ENCODE peak calls at places on chromosomes 7 and 10, in six cellular contexts. One of them, this sample, is unnamed. For H3K4me1, the result is how much of the 10 kb centered on the place peaks cover.

GRCh38 chr7:20197125-20197524 is 20.1 kb downstream of the MACC1 start:
- DNase-seq in PC-9: no peak
- DNase-seq in lung: no peak
- DNase-seq in neural progenitor cell: no peak
- DNase-seq in endodermal cell: no peak
- DNase-seq in lower lobe of right lung: no peak
- DNase-seq in this sample: no peak

GRCh38 chr10:34139559-34139958 is 675.5 kb downstream of the PARD3 start:
- DNase-seq in PC-9: no peak
- DNase-seq in neural progenitor cell: no peak
- DNase-seq in lower lobe of right lung: no peak
- DNase-seq in endodermal cell: no peak
- DNase-seq in lung: no peak
- DNase-seq in this sample: no peak

GRCh38 chr7:45578022-45578421 is 3.9 kb downstream of the ADCY1 start:
- DNase-seq in endodermal cell: peak
- DNase-seq in neural progenitor cell: no peak
- DNase-seq in PC-9: no peak
- DNase-seq in lower lobe of right lung: no peak
- DNase-seq in lung: no peak
- DNase-seq in this sample: no peak

GRCh38 chr10:124455441-124455840 is 5.6 kb upstream of the NKX1-2 start:
- DNase-seq in lung: no peak
- DNase-seq in PC-9: no peak
- DNase-seq in endodermal cell: no peak
- DNase-seq in neural progenitor cell: no peak
- DNase-seq in lower lobe of right lung: no peak
- DNase-seq in this sample: no peak

GRCh38 chr7:114345494-114345893 is 69.1 kb upstream of the FOXP2 start:
- DNase-seq in PC-9: no peak
- DNase-seq in lower lobe of right lung: no peak
- DNase-seq in endodermal cell: no peak
- DNase-seq in lung: no peak
- DNase-seq in neural progenitor cell: no peak
- DNase-seq in this sample: no peak

GRCh38 chr10:46547881-46548780 is 8.3 kb downstream of the GPRIN2 start:
- DNase-seq in endodermal cell: peak
- DNase-seq in neural progenitor cell: no peak
- DNase-seq in PC-9: no peak
- DNase-seq in lower lobe of right lung: peak
- DNase-seq in lung: no peak
- DNase-seq in this sample: no peak

GRCh38 chr7:120979765-120980499 is 8.6 kb upstream of the CPED1 start:
- DNase-seq in lung: no peak
- DNase-seq in endodermal cell: no peak
- DNase-seq in lower lobe of right lung: no peak
- DNase-seq in PC-9: no peak
- DNase-seq in neural progenitor cell: peak
- DNase-seq in this sample: no peak

GRCh38 chr10:70479626-70480253 is 1.2 kb downstream of the PALD1 start:
- DNase-seq in lower lobe of right lung: no peak
- DNase-seq in neural progenitor cell: no peak
- DNase-seq in PC-9: no peak
- DNase-seq in lung: no peak
- DNase-seq in endodermal cell: no peak
- DNase-seq in this sample: no peak

GRCh38 chr7:112892263-112892662 is 102.1 kb upstream of the TMEM168 start:
- DNase-seq in neural progenitor cell: no peak
- DNase-seq in lower lobe of right lung: no peak
- DNase-seq in PC-9: no peak
- DNase-seq in lung: no peak
- DNase-seq in endodermal cell: no peak
- DNase-seq in this sample: no peak

GRCh38 chr7:55086413-55087201 is 67.8 kb downstream of the EGFR start:
- DNase-seq in endodermal cell: no peak
- DNase-seq in neural progenitor cell: no peak
- DNase-seq in PC-9: peak
- DNase-seq in lung: peak
- DNase-seq in lower lobe of right lung: no peak
- DNase-seq in this sample: peak

GRCh38 chr7:134293029-134293740 is 23.5 kb downstream of the SLC35B4 start:
- DNase-seq in lower lobe of right lung: peak
- DNase-seq in lung: no peak
- DNase-seq in PC-9: no peak
- DNase-seq in neural progenitor cell: no peak
- DNase-seq in endodermal cell: no peak
- DNase-seq in this sample: no peak

GRCh38 chr10:132714096-132714721 is 71.7 kb downstream of the NKX6-2 start:
- DNase-seq in neural progenitor cell: peak
- DNase-seq in lung: no peak
- DNase-seq in lower lobe of right lung: peak
- DNase-seq in PC-9: no peak
- DNase-seq in endodermal cell: peak
- DNase-seq in this sample: peak

GRCh38 chr7:151148319-151149259 is 18.9 kb downstream of the GBX1 start:
- DNase-seq in endodermal cell: peak
- DNase-seq in neural progenitor cell: no peak
- DNase-seq in lung: no peak
- DNase-seq in PC-9: no peak
- DNase-seq in lower lobe of right lung: no peak
- DNase-seq in this sample: no peak

GRCh38 chr7:17027143-17027802 is 145.5 kb upstream of the AGR3 start:
- DNase-seq in lower lobe of right lung: no peak
- DNase-seq in endodermal cell: no peak
- DNase-seq in lung: no peak
- DNase-seq in neural progenitor cell: no peak
- DNase-seq in PC-9: no peak
- DNase-seq in this sample: no peak

GRCh38 chr10:72462261-72462660 is 107.5 kb upstream of the DNAJB12 start:
- DNase-seq in endodermal cell: no peak
- DNase-seq in neural progenitor cell: no peak
- DNase-seq in PC-9: no peak
- DNase-seq in lower lobe of right lung: no peak
- DNase-seq in lung: no peak
- DNase-seq in this sample: no peak

GRCh38 chr10:60359066-60359465 is 30.6 kb downstream of the ANK3 start:
- DNase-seq in endodermal cell: no peak
- DNase-seq in PC-9: no peak
- DNase-seq in lung: no peak
- DNase-seq in lower lobe of right lung: no peak
- DNase-seq in neural progenitor cell: no peak
- DNase-seq in this sample: no peak

GRCh38 chr10:60363187-60363586 is 26.5 kb downstream of the ANK3 start:
- DNase-seq in endodermal cell: no peak
- DNase-seq in PC-9: no peak
- DNase-seq in lung: no peak
- DNase-seq in neural progenitor cell: no peak
- DNase-seq in lower lobe of right lung: no peak
- DNase-seq in this sample: no peak

GRCh38 chr10:60362461-60362860 is 27.2 kb downstream of the ANK3 start:
- DNase-seq in lung: no peak
- DNase-seq in neural progenitor cell: no peak
- DNase-seq in endodermal cell: no peak
- DNase-seq in lower lobe of right lung: no peak
- DNase-seq in PC-9: no peak
- DNase-seq in this sample: no peak

GRCh38 chr10:60353519-60354258 is 36.0 kb downstream of the ANK3 start:
- DNase-seq in lung: no peak
- DNase-seq in neural progenitor cell: peak
- DNase-seq in PC-9: no peak
- DNase-seq in lower lobe of right lung: no peak
- DNase-seq in endodermal cell: no peak
- DNase-seq in this sample: peak

GRCh38 chr10:60358282-60358681 is 31.4 kb downstream of the ANK3 start:
- DNase-seq in endodermal cell: no peak
- DNase-seq in PC-9: no peak
- DNase-seq in neural progenitor cell: no peak
- DNase-seq in lower lobe of right lung: no peak
- DNase-seq in lung: no peak
- DNase-seq in this sample: no peak
- H3K27ac ChIP-seq in endodermal cell: no peak
- H3K27ac ChIP-seq in PC-9: no peak
- H3K27ac ChIP-seq in neural progenitor cell: no peak
- H3K27ac ChIP-seq in lower lobe of right lung: no peak
- H3K27ac ChIP-seq in lung: no peak
- H3K27ac ChIP-seq in this sample: no peak

GRCh38 chr7:13021566-13021965 is 334.1 kb downstream of the ARL4A start:
- DNase-seq in endodermal cell: no peak
- DNase-seq in PC-9: no peak
- DNase-seq in lower lobe of right lung: no peak
- DNase-seq in neural progenitor cell: no peak
- DNase-seq in lung: no peak
- DNase-seq in this sample: no peak

GRCh38 chr7:13021971-13022370 is 334.5 kb downstream of the ARL4A start:
- DNase-seq in neural progenitor cell: no peak
- DNase-seq in endodermal cell: no peak
- DNase-seq in lung: no peak
- DNase-seq in PC-9: no peak
- DNase-seq in lower lobe of right lung: no peak
- DNase-seq in this sample: no peak

GRCh38 chr7:13028036-13028730 is 340.8 kb downstream of the ARL4A start:
- DNase-seq in lung: no peak
- DNase-seq in endodermal cell: no peak
- DNase-seq in neural progenitor cell: no peak
- DNase-seq in lower lobe of right lung: no peak
- DNase-seq in PC-9: no peak
- DNase-seq in this sample: no peak

GRCh38 chr7:13028731-13029099 is 341.3 kb downstream of the ARL4A start:
- DNase-seq in neural progenitor cell: no peak
- DNase-seq in endodermal cell: no peak
- DNase-seq in PC-9: no peak
- DNase-seq in lung: no peak
- DNase-seq in lower lobe of right lung: no peak
- DNase-seq in this sample: no peak

DNA sequence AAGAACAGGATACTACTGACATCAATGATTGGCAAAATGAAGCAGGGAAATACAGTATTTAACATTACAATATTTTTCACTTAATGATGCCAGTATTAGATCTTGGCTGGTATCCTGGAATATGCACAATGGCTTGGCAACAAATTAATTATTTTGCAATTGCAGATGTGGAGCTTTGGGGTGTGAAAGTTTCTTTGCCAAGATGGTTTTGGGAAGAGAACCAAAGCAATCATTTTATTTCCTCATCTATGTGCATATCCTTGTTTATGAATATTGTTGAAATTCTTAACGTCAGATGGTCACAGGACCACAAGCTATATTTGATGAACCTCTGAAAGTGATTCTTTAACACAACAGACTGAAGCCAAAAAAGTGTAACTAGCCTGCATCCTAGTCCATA is 336.9 kb downstream of the ARL4A start:
- DNase-seq in neural progenitor cell: no peak
- DNase-seq in lower lobe of right lung: no peak
- DNase-seq in lung: no peak
- DNase-seq in PC-9: no peak
- DNase-seq in endodermal cell: no peak
- DNase-seq in this sample: no peak
- H3K4me1 ChIP-seq in neural progenitor cell: under half
- H3K4me1 ChIP-seq in lower lobe of right lung: under half
- H3K4me1 ChIP-seq in lung: under half
- H3K4me1 ChIP-seq in PC-9: under half
- H3K4me1 ChIP-seq in endodermal cell: under half
- H3K4me1 ChIP-seq in this sample: under half

GRCh38 chr7:88218428-88218745 is 1.5 kb downstream of the SRI start:
- DNase-seq in neural progenitor cell: no peak
- DNase-seq in endodermal cell: no peak
- DNase-seq in PC-9: no peak
- DNase-seq in lower lobe of right lung: no peak
- DNase-seq in lung: no peak
- DNase-seq in this sample: no peak
- H3K4me3 ChIP-seq in neural progenitor cell: peak
- H3K4me3 ChIP-seq in endodermal cell: peak
- H3K4me3 ChIP-seq in PC-9: peak
- H3K4me3 ChIP-seq in lower lobe of right lung: peak
- H3K4me3 ChIP-seq in lung: no peak
- H3K4me3 ChIP-seq in this sample: peak

DNA sequence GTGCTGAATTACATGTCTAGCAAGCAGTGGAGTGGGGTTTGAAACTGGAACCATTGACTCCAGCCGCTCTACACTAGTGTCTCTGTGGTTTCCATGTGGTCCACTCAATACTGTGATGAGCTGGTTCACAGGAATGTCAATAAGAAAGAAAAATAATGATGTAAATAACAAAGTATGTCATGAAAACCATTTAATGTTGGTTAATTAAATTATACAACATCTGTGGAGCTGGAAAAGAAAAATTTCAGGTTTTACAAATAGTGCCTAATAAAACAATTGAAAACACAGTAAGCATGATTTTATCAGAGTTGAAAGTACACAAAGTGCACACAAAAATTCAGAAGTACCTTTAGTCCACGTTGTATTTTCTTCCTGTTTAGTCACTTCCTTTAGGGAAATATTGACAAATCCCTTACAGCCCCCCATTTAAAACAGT is 28.7 kb upstream of the NAMPT start:
- DNase-seq in neural progenitor cell: no peak
- DNase-seq in lower lobe of right lung: no peak
- DNase-seq in lung: no peak
- DNase-seq in PC-9: peak
- DNase-seq in endodermal cell: no peak
- DNase-seq in this sample: no peak
- H3K27ac ChIP-seq in neural progenitor cell: no peak
- H3K27ac ChIP-seq in lower lobe of right lung: peak
- H3K27ac ChIP-seq in lung: no peak
- H3K27ac ChIP-seq in PC-9: peak
- H3K27ac ChIP-seq in endodermal cell: no peak
- H3K27ac ChIP-seq in this sample: no peak

This sample was measured in right cardiac atrium.